ENCODE peak calls at places on chromosomes 2 and 18, in six cellular contexts. H is nephron progenitor cell; C is cardiac septum; M is activated CD8-positive, alpha-beta T cell treated with anti-CD3 and anti-CD28 coated beads, Interleukin-2, amount 10 ng/mL, durations not matched to agents 7 days and 5 days; J is T-cell; I is GDM1. Z is an unnamed sample.

GRCh38 chr2:189002079-189002478 is 27.9 kb downstream of the COL3A1 start:
- DNase-seq in H (no peak), C (no peak), M (no peak), J (no peak), I (no peak), Z (no peak)

GRCh38 chr2:56523815-56524214 is 340.0 kb downstream of the CCDC85A start:
- DNase-seq in H (no peak), C (no peak), M (no peak), J (no peak), I (no peak), Z (no peak)

GRCh38 chr2:185338104-185338503 is 400.5 kb upstream of the FSIP2 start:
- DNase-seq in H (no peak), C (no peak), M (no peak), J (no peak), I (no peak), Z (no peak)

GRCh38 chr2:80589070-80589469 is 284.5 kb upstream of the LRRTM1 start:
- DNase-seq in H (no peak), C (no peak), M (no peak), J (no peak), I (no peak), Z (no peak)

GRCh38 chr2:86760371-86760770 is 30.3 kb downstream of the CD8A start:
- DNase-seq in H (no peak), C (no peak), M (no peak), J (no peak), I (no peak), Z (no peak)

GRCh38 chr18:32488078-32488477 is 17.4 kb upstream of the GAREM1 start:
- DNase-seq in H (no peak), C (no peak), M (no peak), J (no peak), I (no peak), Z (no peak)

GRCh38 chr18:63002803-63003445 is 287.6 kb downstream of the PHLPP1 start:
- DNase-seq in H (no peak), C (no peak), M (no peak), J (no peak), I (no peak), Z (no peak)

GRCh38 chr2:42941633-42942176 is 149.3 kb upstream of the HAAO start:
- DNase-seq in H (no peak), C (no peak), M (no peak), J (no peak), I (no peak), Z (no peak)

GRCh38 chr18:53426656-53427055 is 797.8 kb downstream of the MBD2 start:
- DNase-seq in H (no peak), C (no peak), M (peak; percentile 21), J (no peak), I (no peak), Z (no peak)

GRCh38 chr2:223166215-223166493 is 114.2 kb downstream of the KCNE4 start:
- DNase-seq in H (no peak), C (no peak), M (no peak), J (no peak), I (no peak), Z (no peak)

GRCh38 chr2:179842498-179843153 is 18.8 kb downstream of the ZNF385B start:
- DNase-seq in H (peak; percentile 51), C (no peak), M (no peak), J (no peak), I (no peak), Z (no peak)

GRCh38 chr2:39772086-39772811 is 6.8 kb downstream of the THUMPD2 start:
- DNase-seq in H (no peak), C (no peak), M (no peak), J (no peak), I (no peak), Z (no peak)

GRCh38 chr2:3362686-3363085 is 14.9 kb downstream of the EIPR1 start:
- DNase-seq in H (no peak), C (no peak), M (no peak), J (no peak), I (no peak), Z (no peak)

GRCh38 chr2:178106053-178106452 is 6.2 kb upstream of the RBM45 start:
- DNase-seq in H (no peak), C (no peak), M (no peak), J (no peak), I (no peak), Z (no peak)

GRCh38 chr18:9823805-9824473 is 61.8 kb upstream of the TXNDC2 start:
- DNase-seq in H (no peak), C (no peak), M (no peak), J (no peak), I (no peak), Z (peak; percentile 57)

GRCh38 chr2:159902722-159903121 is 104.7 kb upstream of the CD302 start:
- DNase-seq in H (no peak), C (no peak), M (no peak), J (no peak), I (no peak), Z (no peak)

GRCh38 chr2:38170098-38170497 is 94.1 kb upstream of the CYP1B1 start:
- DNase-seq in H (no peak), C (no peak), M (no peak), J (no peak), I (no peak), Z (no peak)

GRCh38 chr18:26756556-26756955 is 109.0 kb downstream of the AQP4 start:
- DNase-seq in H (no peak), C (no peak), M (no peak), J (no peak), I (no peak), Z (no peak)

GRCh38 chr18:37465922-37466321 is 99.7 kb downstream of the CELF4 start:
- DNase-seq in H (no peak), C (no peak), M (no peak), J (no peak), I (no peak), Z (no peak)

GRCh38 chr2:26885651-26886329 is 37.9 kb downstream of the DPYSL5 start:
- DNase-seq in H (no peak), C (no peak), M (no peak), J (no peak), I (no peak), Z (no peak)

GRCh38 chr2:231270221-231271114 is 72.0 kb downstream of the ARMC9 start:
- DNase-seq in H (no peak), C (peak; percentile 20), M (no peak), J (no peak), I (no peak), Z (peak; percentile 94)

GRCh38 chr18:74898965-74899364 is 301.3 kb downstream of the ZNF407 start:
- DNase-seq in H (no peak), C (no peak), M (no peak), J (no peak), I (peak; percentile 10), Z (no peak)

GRCh38 chr2:88442501-88442900 is 10.0 kb downstream of the FOXI3 start:
- DNase-seq in H (no peak), C (no peak), M (no peak), J (no peak), I (no peak), Z (no peak)

GRCh38 chr2:232988444-232988843 is 24.6 kb downstream of the NGEF start:
- DNase-seq in H (no peak), C (no peak), M (no peak), J (no peak), I (no peak), Z (no peak)

GRCh38 chr2:176745543-176746331 is 466.9 kb upstream of the HNRNPA3 start:
- DNase-seq in H (no peak), C (no peak), M (no peak), J (no peak), I (no peak), Z (no peak)

GRCh38 chr2:190912731-190913130 is 32.1 kb downstream of the GLS start:
- DNase-seq in H (no peak), C (no peak), M (no peak), J (no peak), I (no peak), Z (no peak)

GRCh38 chr2:176158306-176158643 is 1.2 kb downstream of the HOXD3 start:
- DNase-seq in H (no peak), C (no peak), M (no peak), J (no peak), I (no peak), Z (no peak)

GRCh38 chr2:44941551-44942234 is at the start of gene SIX3:
- DNase-seq in H (no peak), C (no peak), M (peak; percentile 59), J (no peak), I (no peak), Z (no peak)

Z was measured in sigmoid colon.